ENCODE peak calls at places on chromosome 5, in four cellular contexts. B is IMR-90; Y is activated CD4-positive, alpha-beta T cell treated with anti-CD3 and anti-CD28 coated beads, Interleukin-2, amount 50 U/mL, for 4 hours; M is SK-MEL-5. X is an unnamed sample.

GRCh38 chr5:150538007-150538917 is 30.3 kb downstream of the NDST1 start:
- DNase-seq in Y (no peak), M (no peak), B (peak), X (no peak)

GRCh38 chr5:169442354-169443248 is 141.0 kb upstream of the SPDL1 start:
- DNase-seq in M (no peak), Y (no peak), B (no peak), X (no peak)

GRCh38 chr5:87944553-87945320 is 323.9 kb downstream of the TMEM161B start:
- DNase-seq in Y (no peak), B (no peak), M (no peak), X (no peak)

GRCh38 chr5:95799181-95799835 is 23.2 kb downstream of the GLRX start:
- DNase-seq in M (no peak), Y (no peak), B (no peak), X (no peak)

GRCh38 chr5:1725641-1726468 is 73.8 kb downstream of the MRPL36 start:
- DNase-seq in M (no peak), B (no peak), Y (no peak), X (no peak)

GRCh38 chr5:97181856-97182545 is 1.0 kb downstream of the RIOK2 start:
- DNase-seq in M (peak), Y (no peak), B (peak), X (no peak)

GRCh38 chr5:102713682-102714231 is 41.3 kb upstream of the PAM start:
- DNase-seq in M (no peak), Y (no peak), B (no peak), X (no peak)

GRCh38 chr5:117220730-117221129 is 646.1 kb upstream of the SEMA6A start:
- DNase-seq in B (no peak), Y (no peak), M (peak), X (peak)

GRCh38 chr5:87383216-87383615 is 29.5 kb downstream of the CCNH start:
- DNase-seq in Y (no peak), B (peak), M (no peak), X (no peak)

GRCh38 chr5:167947312-167947711 is 344.1 kb upstream of the WWC1 start:
- DNase-seq in B (peak), Y (no peak), M (no peak), X (no peak)

GRCh38 chr5:84393969-84394368 is 9.3 kb upstream of the EDIL3 start:
- DNase-seq in M (no peak), Y (no peak), B (peak), X (no peak)

GRCh38 chr5:33892419-33893151 is 795 bp upstream of the ADAMTS12 start:
- DNase-seq in M (no peak), Y (no peak), B (peak), X (no peak)

GRCh38 chr5:126694403-126694802 is 82.5 kb upstream of the LMNB1 start:
- DNase-seq in Y (no peak), B (no peak), M (no peak), X (no peak)

GRCh38 chr5:69335341-69335975 is 2.9 kb upstream of the CCDC125 start:
- DNase-seq in Y (no peak), B (no peak), M (peak), X (no peak)

GRCh38 chr5:39411051-39411450 is 13.7 kb downstream of the DAB2 start:
- DNase-seq in Y (no peak), B (peak), M (peak), X (peak)

GRCh38 chr5:40801771-40802562 is 3.8 kb upstream of the PRKAA1 start:
- DNase-seq in Y (no peak), B (no peak), M (no peak), X (no peak)

GRCh38 chr5:150317048-150318003 is 14.6 kb upstream of the ARSI start:
- DNase-seq in Y (no peak), M (peak), B (peak), X (no peak)

GRCh38 chr5:40317023-40317422 is 362.7 kb upstream of the PTGER4 start:
- DNase-seq in Y (no peak), B (no peak), M (no peak), X (no peak)

GRCh38 chr5:52964138-52964537 is 25.0 kb upstream of the ITGA2 start:
- DNase-seq in B (peak), M (peak), Y (no peak), X (no peak)

GRCh38 chr5:162068412-162068811 is 839 bp downstream of the GABRG2 start:
- DNase-seq in Y (no peak), M (peak), B (no peak), X (peak)

GRCh38 chr5:124866355-124867063 is 120.1 kb upstream of the ZNF608 start:
- DNase-seq in B (no peak), M (no peak), Y (no peak), X (no peak)

GRCh38 chr5:165956854-165957253 is 2334.6 kb upstream of the WWC1 start:
- DNase-seq in M (no peak), Y (no peak), B (no peak), X (no peak)

GRCh38 chr5:102742215-102742614 is 12.9 kb upstream of the PAM start:
- DNase-seq in B (no peak), M (no peak), Y (no peak), X (no peak)

GRCh38 chr5:14204785-14205321 is 61.7 kb downstream of the TRIO start:
- DNase-seq in M (peak), B (peak), Y (no peak), X (peak)

GRCh38 chr5:59126665-59127354 is 543.9 kb downstream of the RAB3C start:
- DNase-seq in M (peak), Y (no peak), B (peak), X (peak)

GRCh38 chr5:73311291-73312110 is 137.1 kb downstream of the FOXD1 start:
- DNase-seq in B (peak), M (no peak), Y (no peak), X (peak)

GRCh38 chr5:7053125-7053524 is 339.9 kb downstream of the TENT4A start:
- DNase-seq in Y (no peak), M (no peak), B (no peak), X (no peak)